ENCODE peak calls at places on chromosome 1, in eight cellular contexts. E is activated naive CD8-positive, alpha-beta T cell treated with anti-CD3 and anti-CD28 coated beads for 36 hours; C is amygdala; G is mesothelial cell of epicardium; T is ecto neural progenitor cell; J is activated CD8-positive, alpha-beta memory T cell treated with anti-CD3 and anti-CD28 coated beads, Interleukin-2, amount 50 U/mL, for 48 hours; O is GF-D8; L is hepatic stellate cell. Z is an unnamed sample.

GRCh38 chr1:67683736-67684525 is 1.1 kb upstream of the GADD45A start:
- DNase-seq in J (peak), C (no peak), O (no peak), E (peak), G (no peak), L (no peak), T (no peak), Z (no peak)

GRCh38 chr1:181310560-181310959 is 172.8 kb upstream of the CACNA1E start:
- DNase-seq in C (no peak), O (no peak), E (no peak), L (no peak), J (no peak), G (no peak), T (no peak), Z (no peak)

GRCh38 chr1:239976130-239976968 is 115.3 kb upstream of the FMN2 start:
- DNase-seq in J (peak), O (no peak), L (peak), C (peak), G (no peak), E (peak), T (no peak), Z (peak)

GRCh38 chr1:53153752-53154151 is 11.3 kb upstream of the SLC1A7 start:
- DNase-seq in O (no peak), T (no peak), G (no peak), E (no peak), C (no peak), J (no peak), L (no peak), Z (no peak)

GRCh38 chr1:242011879-242012674 is 13.2 kb upstream of the MAP1LC3C start:
- DNase-seq in C (no peak), E (no peak), T (no peak), O (no peak), J (no peak), G (no peak), L (no peak), Z (no peak)

GRCh38 chr1:11526071-11526895 is 47.3 kb downstream of the DISP3 start:
- DNase-seq in L (no peak), T (no peak), G (no peak), C (no peak), E (no peak), J (no peak), O (no peak), Z (no peak)

GRCh38 chr1:172399369-172400072 is 21.0 kb upstream of the C1orf105 start:
- DNase-seq in G (no peak), T (no peak), C (peak), J (no peak), L (peak), O (no peak), E (no peak), Z (peak)

GRCh38 chr1:236078988-236079387 is 14.1 kb upstream of the NID1 start:
- DNase-seq in G (no peak), L (no peak), C (no peak), T (no peak), J (no peak), E (no peak), O (no peak), Z (no peak)

GRCh38 chr1:156164465-156164831 is 11.1 kb downstream of the SEMA4A start:
- DNase-seq in O (no peak), T (no peak), G (no peak), J (no peak), C (no peak), E (no peak), L (no peak), Z (no peak)

GRCh38 chr1:55216078-55216477 is 914 bp upstream of the USP24 start:
- DNase-seq in L (no peak), T (no peak), O (no peak), E (no peak), J (no peak), G (no peak), C (no peak), Z (no peak)

GRCh38 chr1:226384040-226384439 is 23.9 kb downstream of the PARP1 start:
- DNase-seq in J (no peak), E (no peak), T (no peak), C (no peak), L (no peak), O (no peak), G (no peak), Z (no peak)

GRCh38 chr1:231866392-231867331 is 240.1 kb downstream of the DISC1 start:
- DNase-seq in O (no peak), T (peak), L (peak), J (peak), C (peak), E (peak), G (peak), Z (peak)

GRCh38 chr1:41109316-41110263 is 88.1 kb upstream of the SLFNL1 start:
- DNase-seq in E (no peak), C (peak), J (no peak), L (peak), G (no peak), T (no peak), O (peak), Z (peak)

GRCh38 chr1:202272446-202272845 is 69.3 kb downstream of the UBE2T start:
- DNase-seq in G (no peak), J (peak), O (no peak), T (no peak), E (no peak), C (no peak), L (no peak), Z (no peak)

GRCh38 chr1:90706437-90707362 is 10.4 kb downstream of the BARHL2 start:
- DNase-seq in C (no peak), E (peak), L (no peak), G (no peak), T (peak), O (no peak), J (peak), Z (peak)

GRCh38 chr1:183611021-183611420 is 20.8 kb upstream of the NCF2 start:
- DNase-seq in T (no peak), O (no peak), J (no peak), G (no peak), E (no peak), L (no peak), C (no peak), Z (no peak)

GRCh38 chr1:153963850-153964331 is 554 bp upstream of the SLC39A1 start:
- DNase-seq in L (no peak), C (no peak), E (no peak), J (no peak), T (peak), O (no peak), G (peak), Z (no peak)

GRCh38 chr1:3016641-3017439 is 4.4 kb upstream of the ACTRT2 start:
- DNase-seq in J (no peak), L (no peak), E (no peak), C (no peak), T (no peak), G (peak), O (no peak), Z (no peak)

GRCh38 chr1:154463512-154463990 is 38.5 kb upstream of the TDRD10 start:
- DNase-seq in E (peak), J (peak), L (no peak), T (no peak), O (peak), G (no peak), C (no peak), Z (no peak)

GRCh38 chr1:230902349-230902923 is 34.1 kb upstream of the C1orf198 start:
- DNase-seq in O (no peak), T (no peak), J (no peak), L (no peak), E (no peak), C (no peak), G (no peak), Z (no peak)

GRCh38 chr1:31183927-31184554 is 55.6 kb downstream of the NKAIN1 start:
- DNase-seq in E (peak), G (no peak), O (no peak), J (no peak), T (peak), C (peak), L (peak), Z (peak)

GRCh38 chr1:169701261-169701802 is 10.1 kb downstream of the SELL start:
- DNase-seq in G (no peak), T (no peak), C (no peak), J (no peak), O (no peak), E (no peak), L (no peak), Z (no peak)

GRCh38 chr1:232553050-232553754 is 76.7 kb downstream of the SIPA1L2 start:
- DNase-seq in L (no peak), G (no peak), T (no peak), O (no peak), J (no peak), C (no peak), E (no peak), Z (no peak)